ENCODE peak calls at places on chromosome 6, in four cellular contexts. E, D, R and K are unnamed samples.

GRCh38 chr6:56693246-56693607 is 50.5 kb upstream of the DST start:
- DNase-seq in D (no peak), R (peak; percentile 4), E (peak; percentile 99), K (no peak)

GRCh38 chr6:132820629-132821381 is 6.4 kb downstream of the RPS12 start:
- DNase-seq in E (no peak), D (no peak), R (no peak), K (no peak)

GRCh38 chr6:81937296-81937937 is 184.9 kb upstream of the TENT5A start:
- DNase-seq in D (no peak), R (no peak), E (peak; percentile 49), K (no peak)

GRCh38 chr6:135181333-135182119 is 418 bp downstream of the MYB start:
- DNase-seq in E (no peak), R (peak; percentile 70), D (no peak), K (peak; percentile 29)

GRCh38 chr6:52990342-52990741 is 4.7 kb downstream of the GSTA4 start:
- DNase-seq in E (no peak), R (no peak), D (peak; percentile 59), K (no peak)

GRCh38 chr6:117992856-117993255 is 85.8 kb downstream of the SLC35F1 start:
- DNase-seq in D (no peak), R (no peak), E (no peak), K (no peak)

GRCh38 chr6:1657116-1657776 is 47.5 kb downstream of the FOXC1 start:
- DNase-seq in R (no peak), D (no peak), E (no peak), K (no peak)

GRCh38 chr6:157358287-157358686 is 22.7 kb upstream of the ZDHHC14 start:
- DNase-seq in D (no peak), E (no peak), R (no peak), K (no peak)

GRCh38 chr6:31896856-31897611 is 464 bp downstream of the EHMT2 start:
- DNase-seq in D (no peak), R (no peak), E (no peak), K (no peak)

GRCh38 chr6:45500924-45501816 is 123.4 kb upstream of the SUPT3H start:
- DNase-seq in D (no peak), E (no peak), R (no peak), K (no peak)